ENCODE peak calls at places on chromosome 15, in four cellular contexts. S is HepG2, L is K562, H is GM12878. A is an unnamed sample.

GRCh38 chr15:82621970-82622369 is 25.2 kb downstream of the CPEB1 start:
- ATAC-seq in S (peak; percentile 79), L (peak; percentile 89), H (no peak), A (no peak)

GRCh38 chr15:69094124-69095030 is 66.1 kb upstream of the GLCE start:
- ATAC-seq in S (no peak), L (no peak), H (no peak), A (no peak)

GRCh38 chr15:39407116-39407515 is 173.8 kb upstream of the THBS1 start:
- ATAC-seq in S (no peak), L (no peak), H (no peak), A (no peak)

GRCh38 chr15:84645496-84645895 is 8.6 kb downstream of the WDR73 start:
- ATAC-seq in S (no peak), L (no peak), H (no peak), A (no peak)

GRCh38 chr15:60844010-60844409 is 365.1 kb upstream of the ICE2 start:
- ATAC-seq in S (peak; percentile 84), L (no peak), H (no peak), A (no peak)

GRCh38 chr15:42033214-42033873 is 12.5 kb upstream of the PLA2G4E start:
- ATAC-seq in S (no peak), L (no peak), H (peak; percentile 78), A (no peak)

GRCh38 chr15:71125831-71126453 is 10.7 kb downstream of the THSD4 start:
- ATAC-seq in S (peak; percentile 100), L (peak; percentile 94), H (peak; percentile 63), A (no peak)

GRCh38 chr15:93428135-93428534 is 339.1 kb upstream of the RGMA start:
- ATAC-seq in S (no peak), L (no peak), H (no peak), A (no peak)

GRCh38 chr15:66839511-66840112 is 137.6 kb downstream of the SMAD6 start:
- ATAC-seq in S (no peak), L (no peak), H (no peak), A (no peak)

GRCh38 chr15:89494941-89495637 is 1.3 kb downstream of the RHCG start:
- ATAC-seq in S (no peak), L (peak; percentile 81), H (peak; percentile 62), A (no peak)

GRCh38 chr15:69668963-69669362 is 216.3 kb downstream of the RPLP1 start:
- ATAC-seq in S (no peak), L (no peak), H (peak; percentile 81), A (no peak)

GRCh38 chr15:41661078-41661528 is 898 bp downstream of the MGA start:
- ATAC-seq in S (peak; percentile 34), L (no peak), H (peak; percentile 25), A (no peak)

GRCh38 chr15:83843511-83843910 is 189.6 kb downstream of the ADAMTSL3 start:
- ATAC-seq in S (no peak), L (no peak), H (no peak), A (peak; percentile 65)

GRCh38 chr15:98760975-98761374 is 112.6 kb downstream of the IGF1R start:
- ATAC-seq in S (peak; percentile 23), L (no peak), H (no peak), A (no peak)

GRCh38 chr15:73367624-73368300 is 996 bp downstream of the HCN4 start:
- ATAC-seq in S (peak; percentile 22), L (no peak), H (no peak), A (no peak)

GRCh38 chr15:42863572-42864239 is 56.9 kb downstream of the TTBK2 start:
- ATAC-seq in S (no peak), L (no peak), H (no peak), A (no peak)

GRCh38 chr15:82969353-82969752 is 16.7 kb upstream of the RAMAC start:
- ATAC-seq in S (no peak), L (no peak), H (no peak), A (no peak)

GRCh38 chr15:60557157-60557556 is 78.2 kb upstream of the ICE2 start:
- ATAC-seq in S (no peak), L (no peak), H (peak; percentile 71), A (peak; percentile 50)

GRCh38 chr15:98077186-98077585 is 116.7 kb downstream of the ARRDC4 start:
- ATAC-seq in S (no peak), L (peak; percentile 87), H (no peak), A (peak; percentile 62)

GRCh38 chr15:34810455-34811146 is 15.3 kb upstream of the ACTC1 start:
- ATAC-seq in S (no peak), L (peak; percentile 76), H (no peak), A (no peak)

GRCh38 chr15:65254237-65254820 is 32.4 kb downstream of the PARP16 start:
- ATAC-seq in S (no peak), L (no peak), H (no peak), A (no peak)

GRCh38 chr15:50143255-50143860 is 24.3 kb upstream of the ATP8B4 start:
- ATAC-seq in S (no peak), L (no peak), H (no peak), A (no peak)

GRCh38 chr15:72790302-72790955 is 6.9 kb upstream of the ADPGK start:
- ATAC-seq in S (no peak), L (no peak), H (no peak), A (no peak)

GRCh38 chr15:99578809-99579208 is 13.0 kb downstream of the MEF2A start:
- ATAC-seq in S (no peak), L (peak; percentile 72), H (peak; percentile 75), A (no peak)

GRCh38 chr15:52295421-52295991 is at the start of gene MYO5C:
- ATAC-seq in S (peak; percentile 96), L (no peak), H (peak; percentile 54), A (peak; percentile 91)

GRCh38 chr15:95829062-95829461 is 501.4 kb upstream of the NR2F2 start:
- ATAC-seq in S (no peak), L (no peak), H (no peak), A (no peak)

GRCh38 chr15:95826388-95826781 is 504.1 kb upstream of the NR2F2 start:
- ATAC-seq in S (no peak), L (no peak), H (no peak), A (no peak)

GRCh38 chr15:95825672-95826387 is 504.7 kb upstream of the NR2F2 start:
- ATAC-seq in S (no peak), L (no peak), H (no peak), A (no peak)

GRCh38 chr15:95825198-95825597 is 505.3 kb upstream of the NR2F2 start:
- ATAC-seq in S (no peak), L (no peak), H (no peak), A (no peak)

DNA sequence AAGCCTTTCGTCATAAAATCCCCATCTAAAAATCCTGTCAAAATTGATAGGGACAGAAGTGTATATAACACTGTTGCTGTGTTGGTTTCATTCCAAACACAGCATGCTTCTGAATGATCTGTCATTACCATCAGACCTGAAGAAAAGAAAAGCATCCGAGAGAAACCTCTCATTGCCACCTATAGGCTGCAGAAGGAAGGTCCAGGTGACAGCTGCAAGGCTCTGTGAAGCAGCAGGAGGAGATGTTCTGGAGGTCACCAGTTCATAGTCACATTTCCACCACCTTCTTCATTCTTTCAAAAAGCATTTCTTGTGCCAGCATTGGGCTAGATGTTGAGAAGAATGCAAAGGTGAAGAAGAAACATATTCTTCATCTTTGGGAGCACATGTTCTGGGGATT is 503.7 kb upstream of the NR2F2 start:
- ATAC-seq in S (peak; percentile 61), L (peak; percentile 51), H (peak; percentile 77), A (no peak)
- TF ChIP-seq CTCF in S (no peak), L (peak; percentile 27), H (peak; percentile 33), A (no peak)

GRCh38 chr15:94743668-94744067 is 512.3 kb downstream of the MCTP2 start:
- ATAC-seq in S (no peak), L (no peak), H (no peak), A (no peak)

GRCh38 chr15:94745371-94745770 is 514.0 kb downstream of the MCTP2 start:
- ATAC-seq in S (no peak), L (no peak), H (no peak), A (no peak)

GRCh38 chr15:94747510-94747909 is 516.1 kb downstream of the MCTP2 start:
- ATAC-seq in S (no peak), L (no peak), H (no peak), A (no peak)

GRCh38 chr15:94739639-94740038 is 508.3 kb downstream of the MCTP2 start:
- ATAC-seq in S (no peak), L (no peak), H (no peak), A (no peak)

GRCh38 chr15:94744080-94744793 is 512.9 kb downstream of the MCTP2 start:
- ATAC-seq in S (no peak), L (no peak), H (no peak), A (no peak)
- TF ChIP-seq POLR2AphosphoS5 in S (no peak), L (no peak), H (no peak), A (no peak)

DNA sequence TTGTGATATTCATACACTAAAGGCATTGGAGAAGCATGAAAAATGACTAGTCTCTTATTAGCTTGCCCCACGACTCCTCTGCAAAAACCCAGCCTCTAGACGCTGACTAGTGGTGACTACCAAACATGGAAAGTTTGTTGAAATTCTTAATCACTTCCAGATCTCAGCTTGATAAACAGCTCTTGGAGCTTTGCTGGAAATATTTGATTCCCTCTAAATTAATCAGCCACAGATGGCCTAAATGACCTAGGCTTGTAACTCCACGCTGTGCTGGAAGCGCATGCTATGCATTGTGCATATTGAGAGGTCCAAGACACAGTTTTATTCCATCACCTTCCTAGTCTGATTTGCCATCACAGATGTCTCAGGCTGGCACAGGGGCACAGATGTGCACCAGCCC is 244.7 kb upstream of the ST8SIA2 start:
- ATAC-seq in S (no peak), L (no peak), H (no peak), A (no peak)
- TF ChIP-seq CTCF in S (no peak), L (no peak), H (no peak), A (no peak)

GRCh38 chr15:59298255-59298856 is 74.3 kb downstream of the MYO1E start:
- ATAC-seq in S (no peak), L (no peak), H (peak; percentile 84), A (no peak)

GRCh38 chr15:59295742-59296090 is 77.0 kb downstream of the MYO1E start:
- ATAC-seq in S (no peak), L (no peak), H (no peak), A (no peak)

GRCh38 chr15:59294961-59295741 is 77.5 kb downstream of the MYO1E start:
- ATAC-seq in S (no peak), L (no peak), H (no peak), A (peak; percentile 42)

GRCh38 chr15:59294574-59294960 is 78.1 kb downstream of the MYO1E start:
- ATAC-seq in S (no peak), L (no peak), H (no peak), A (no peak)

GRCh38 chr15:59296181-59296617 is 76.5 kb downstream of the MYO1E start:
- ATAC-seq in S (no peak), L (no peak), H (no peak), A (peak; percentile 34)
- TF ChIP-seq POLR2AphosphoS5 in S (no peak), L (no peak), H (no peak), A (peak; percentile 72)

A was measured in gastroesophageal sphincter.